ENCODE peak calls at places on chromosomes 6 and 20, in four cellular contexts. S is iPS-NIHi11; J is CD8-positive, alpha-beta T cell; H is activated T-cell treated with anti-CD3 and anti-CD28 coated beads, Interleukin-2, amount 50 U/mL, for 72 hours. M is an unnamed sample.

GRCh38 chr6:167533851-167534250 is 209.0 kb downstream of the TTLL2 start:
- DNase-seq in S (no peak), J (no peak), H (no peak), M (no peak)

GRCh38 chr6:122372647-122373046 is 26.8 kb upstream of the HSF2 start:
- DNase-seq in S (no peak), J (no peak), H (no peak), M (no peak)

GRCh38 chr20:51484141-51484815 is 58.2 kb downstream of the NFATC2 start:
- DNase-seq in S (no peak), J (no peak), H (no peak), M (no peak)

GRCh38 chr6:106439459-106439858 is 78.9 kb downstream of the CRYBG1 start:
- DNase-seq in S (no peak), J (no peak), H (no peak), M (no peak)

GRCh38 chr6:16684896-16685554 is 76.2 kb downstream of the ATXN1 start:
- DNase-seq in S (no peak), J (no peak), H (peak; percentile 94), M (peak; percentile 22)

GRCh38 chr6:80454197-80454596 is 347.7 kb downstream of the BCKDHB start:
- DNase-seq in S (no peak), J (no peak), H (peak; percentile 9), M (no peak)

GRCh38 chr6:87181903-87182302 is 26.5 kb downstream of the ZNF292 start:
- DNase-seq in S (no peak), J (no peak), H (no peak), M (no peak)

GRCh38 chr20:50138479-50139393 is 14.8 kb downstream of the PEDS1 start:
- DNase-seq in S (peak; percentile 23), J (no peak), H (no peak), M (no peak)

GRCh38 chr20:42852691-42853090 is 337.0 kb downstream of the PTPRT start:
- DNase-seq in S (no peak), J (no peak), H (no peak), M (no peak)

GRCh38 chr20:33991498-33991897 is 2.2 kb upstream of the RALY start:
- DNase-seq in S (no peak), J (no peak), H (no peak), M (no peak)

GRCh38 chr6:30515967-30516753 is 26.9 kb downstream of the HLA-E start:
- DNase-seq in S (peak; percentile 89), J (peak; percentile 91), H (peak; percentile 93), M (peak; percentile 84)

GRCh38 chr6:52513464-52513863 is 63.4 kb downstream of the TRAM2 start:
- DNase-seq in S (no peak), J (no peak), H (no peak), M (no peak)

GRCh38 chr6:92274588-92274987 is 1144.8 kb downstream of the EPHA7 start:
- DNase-seq in S (no peak), J (no peak), H (no peak), M (no peak)

GRCh38 chr6:112366695-112367546 is 19.8 kb downstream of the RFPL4B start:
- DNase-seq in S (no peak), J (no peak), H (no peak), M (no peak)

GRCh38 chr6:132236744-132237143 is 164.5 kb downstream of the MOXD1 start:
- DNase-seq in S (peak; percentile 54), J (no peak), H (no peak), M (no peak)

GRCh38 chr6:134357110-134357509 is 39.2 kb upstream of the SGK1 start:
- DNase-seq in S (no peak), J (no peak), H (no peak), M (no peak)

GRCh38 chr20:53748821-53749402 is 155.3 kb upstream of the ZNF217 start:
- DNase-seq in S (no peak), J (no peak), H (peak; percentile 12), M (no peak)

GRCh38 chr20:21575981-21576740 is 62.3 kb upstream of the NKX2-2 start:
- DNase-seq in S (no peak), J (no peak), H (no peak), M (no peak)

GRCh38 chr6:41636803-41637178 is 1.5 kb upstream of the MDFI start:
- DNase-seq in S (peak; percentile 80), J (no peak), H (no peak), M (no peak)

GRCh38 chr20:2089447-2089846 is 12.2 kb upstream of the STK35 start:
- DNase-seq in S (peak; percentile 42), J (no peak), H (no peak), M (no peak)

M was measured in CD4-positive, alpha-beta T cell.